ENCODE peak calls at places on chromosomes 2 and 18, in ten cellular contexts. One of them, this sample, is unnamed.

GRCh38 chr2:207115715-207116364 is 49.9 kb downstream of the KLF7 start:
- DNase-seq in NCI-H1105: no peak
- DNase-seq in GDM1: no peak
- DNase-seq in posterior cingulate gyrus: peak; percentile 26
- DNase-seq in aorta: no peak
- DNase-seq in fibroblast of mammary gland: peak; percentile 65
- DNase-seq in lung: no peak
- DNase-seq in astrocyte of the hippocampus: no peak
- DNase-seq in C1 segment of cervical spinal cord: no peak
- DNase-seq in cardiac muscle cell: no peak
- DNase-seq in this sample: peak; percentile 32

GRCh38 chr2:206069417-206069816 is 16.6 kb downstream of the INO80D start:
- DNase-seq in NCI-H1105: no peak
- DNase-seq in GDM1: no peak
- DNase-seq in posterior cingulate gyrus: no peak
- DNase-seq in aorta: no peak
- DNase-seq in fibroblast of mammary gland: no peak
- DNase-seq in lung: no peak
- DNase-seq in astrocyte of the hippocampus: no peak
- DNase-seq in C1 segment of cervical spinal cord: no peak
- DNase-seq in cardiac muscle cell: no peak
- DNase-seq in this sample: no peak

GRCh38 chr18:6747646-6748045 is 18.1 kb downstream of the ARHGAP28 start:
- DNase-seq in NCI-H1105: no peak
- DNase-seq in GDM1: no peak
- DNase-seq in posterior cingulate gyrus: no peak
- DNase-seq in aorta: no peak
- DNase-seq in fibroblast of mammary gland: peak; percentile 99
- DNase-seq in lung: no peak
- DNase-seq in astrocyte of the hippocampus: peak; percentile 79
- DNase-seq in C1 segment of cervical spinal cord: no peak
- DNase-seq in cardiac muscle cell: no peak
- DNase-seq in this sample: peak; percentile 95

GRCh38 chr2:82165377-82165776 is 1860.8 kb upstream of the LRRTM1 start:
- DNase-seq in NCI-H1105: no peak
- DNase-seq in GDM1: no peak
- DNase-seq in posterior cingulate gyrus: no peak
- DNase-seq in aorta: no peak
- DNase-seq in fibroblast of mammary gland: no peak
- DNase-seq in lung: no peak
- DNase-seq in astrocyte of the hippocampus: no peak
- DNase-seq in C1 segment of cervical spinal cord: no peak
- DNase-seq in cardiac muscle cell: no peak
- DNase-seq in this sample: no peak

GRCh38 chr2:83516503-83516902 is 942.6 kb downstream of the SUCLG1 start:
- DNase-seq in NCI-H1105: no peak
- DNase-seq in GDM1: no peak
- DNase-seq in posterior cingulate gyrus: no peak
- DNase-seq in aorta: no peak
- DNase-seq in fibroblast of mammary gland: no peak
- DNase-seq in lung: no peak
- DNase-seq in astrocyte of the hippocampus: no peak
- DNase-seq in C1 segment of cervical spinal cord: no peak
- DNase-seq in cardiac muscle cell: no peak
- DNase-seq in this sample: no peak

GRCh38 chr2:227180286-227180685 is 15.9 kb downstream of the COL4A3 start:
- DNase-seq in NCI-H1105: no peak
- DNase-seq in GDM1: no peak
- DNase-seq in posterior cingulate gyrus: no peak
- DNase-seq in aorta: no peak
- DNase-seq in fibroblast of mammary gland: no peak
- DNase-seq in lung: no peak
- DNase-seq in astrocyte of the hippocampus: peak; percentile 11
- DNase-seq in C1 segment of cervical spinal cord: no peak
- DNase-seq in cardiac muscle cell: no peak
- DNase-seq in this sample: no peak

GRCh38 chr2:3594493-3595281 is at the start of gene COLEC11:
- DNase-seq in NCI-H1105: no peak
- DNase-seq in GDM1: no peak
- DNase-seq in posterior cingulate gyrus: no peak
- DNase-seq in aorta: peak; percentile 79
- DNase-seq in fibroblast of mammary gland: no peak
- DNase-seq in lung: no peak
- DNase-seq in astrocyte of the hippocampus: peak; percentile 41
- DNase-seq in C1 segment of cervical spinal cord: no peak
- DNase-seq in cardiac muscle cell: peak; percentile 58
- DNase-seq in this sample: no peak

GRCh38 chr2:30611572-30611971 is 164.5 kb downstream of the LCLAT1 start:
- DNase-seq in NCI-H1105: no peak
- DNase-seq in GDM1: no peak
- DNase-seq in posterior cingulate gyrus: no peak
- DNase-seq in aorta: no peak
- DNase-seq in fibroblast of mammary gland: peak; percentile 24
- DNase-seq in lung: peak; percentile 70
- DNase-seq in astrocyte of the hippocampus: peak; percentile 30
- DNase-seq in C1 segment of cervical spinal cord: no peak
- DNase-seq in cardiac muscle cell: peak; percentile 81
- DNase-seq in this sample: peak; percentile 65

GRCh38 chr2:72147303-72147970 is at the start of gene CYP26B1:
- DNase-seq in NCI-H1105: no peak
- DNase-seq in GDM1: no peak
- DNase-seq in posterior cingulate gyrus: peak; percentile 12
- DNase-seq in aorta: peak; percentile 85
- DNase-seq in fibroblast of mammary gland: no peak
- DNase-seq in lung: peak; percentile 27
- DNase-seq in astrocyte of the hippocampus: peak; percentile 41
- DNase-seq in C1 segment of cervical spinal cord: no peak
- DNase-seq in cardiac muscle cell: peak; percentile 70
- DNase-seq in this sample: no peak

GRCh38 chr2:231680992-231681852 is 27.1 kb upstream of the PTMA start:
- DNase-seq in NCI-H1105: no peak
- DNase-seq in GDM1: no peak
- DNase-seq in posterior cingulate gyrus: peak; percentile 80
- DNase-seq in aorta: peak; percentile 95
- DNase-seq in fibroblast of mammary gland: peak; percentile 75
- DNase-seq in lung: peak; percentile 76
- DNase-seq in astrocyte of the hippocampus: peak; percentile 92
- DNase-seq in C1 segment of cervical spinal cord: peak; percentile 50
- DNase-seq in cardiac muscle cell: peak; percentile 94
- DNase-seq in this sample: peak; percentile 89

GRCh38 chr2:146597291-146597690 is 1247.5 kb upstream of the ACVR2A start:
- DNase-seq in NCI-H1105: no peak
- DNase-seq in GDM1: no peak
- DNase-seq in posterior cingulate gyrus: no peak
- DNase-seq in aorta: no peak
- DNase-seq in fibroblast of mammary gland: peak; percentile 5
- DNase-seq in lung: no peak
- DNase-seq in astrocyte of the hippocampus: no peak
- DNase-seq in C1 segment of cervical spinal cord: no peak
- DNase-seq in cardiac muscle cell: no peak
- DNase-seq in this sample: no peak

GRCh38 chr2:190853659-190854386 is 26.8 kb upstream of the GLS start:
- DNase-seq in NCI-H1105: no peak
- DNase-seq in GDM1: no peak
- DNase-seq in posterior cingulate gyrus: no peak
- DNase-seq in aorta: no peak
- DNase-seq in fibroblast of mammary gland: peak; percentile 46
- DNase-seq in lung: no peak
- DNase-seq in astrocyte of the hippocampus: no peak
- DNase-seq in C1 segment of cervical spinal cord: no peak
- DNase-seq in cardiac muscle cell: no peak
- DNase-seq in this sample: no peak

GRCh38 chr2:119225084-119225864 is 1.6 kb downstream of the STEAP3 start:
- DNase-seq in NCI-H1105: no peak
- DNase-seq in GDM1: no peak
- DNase-seq in posterior cingulate gyrus: no peak
- DNase-seq in aorta: no peak
- DNase-seq in fibroblast of mammary gland: no peak
- DNase-seq in lung: no peak
- DNase-seq in astrocyte of the hippocampus: no peak
- DNase-seq in C1 segment of cervical spinal cord: no peak
- DNase-seq in cardiac muscle cell: no peak
- DNase-seq in this sample: no peak

GRCh38 chr18:63443820-63444219 is 21.5 kb upstream of the VPS4B start:
- DNase-seq in NCI-H1105: no peak
- DNase-seq in GDM1: no peak
- DNase-seq in posterior cingulate gyrus: no peak
- DNase-seq in aorta: no peak
- DNase-seq in fibroblast of mammary gland: no peak
- DNase-seq in lung: no peak
- DNase-seq in astrocyte of the hippocampus: no peak
- DNase-seq in C1 segment of cervical spinal cord: no peak
- DNase-seq in cardiac muscle cell: no peak
- DNase-seq in this sample: no peak